ENCODE peak calls at places on chromosomes 1 and 21, in five cellular contexts. One of them, this sample, is unnamed.

GRCh38 chr1:201791775-201792166 is 37.2 kb upstream of the IPO9 start:
- DNase-seq in GM12892: no peak
- DNase-seq in NCI-H1436: no peak
- DNase-seq in B cell: no peak
- DNase-seq in activated gamma-delta T cell: no peak
- DNase-seq in this sample: no peak

GRCh38 chr1:110155878-110156522 is 5.7 kb downstream of the SLC6A17 start:
- DNase-seq in GM12892: no peak
- DNase-seq in activated gamma-delta T cell: no peak
- DNase-seq in NCI-H1436: no peak
- DNase-seq in B cell: peak; percentile 28
- DNase-seq in this sample: no peak

GRCh38 chr1:62530516-62531154 is 66.7 kb upstream of the ANGPTL3 start:
- DNase-seq in GM12892: no peak
- DNase-seq in B cell: peak; percentile 22
- DNase-seq in activated gamma-delta T cell: no peak
- DNase-seq in NCI-H1436: no peak
- DNase-seq in this sample: no peak

GRCh38 chr1:37410815-37411214 is 63.6 kb upstream of the ZC3H12A start:
- DNase-seq in GM12892: no peak
- DNase-seq in B cell: no peak
- DNase-seq in NCI-H1436: no peak
- DNase-seq in activated gamma-delta T cell: no peak
- DNase-seq in this sample: no peak

GRCh38 chr1:213622365-213623087 is 365.2 kb upstream of the PROX1 start:
- DNase-seq in GM12892: no peak
- DNase-seq in activated gamma-delta T cell: no peak
- DNase-seq in NCI-H1436: no peak
- DNase-seq in B cell: no peak
- DNase-seq in this sample: no peak

GRCh38 chr21:42277593-42277992 is 37.6 kb downstream of the TFF3 start:
- DNase-seq in NCI-H1436: no peak
- DNase-seq in B cell: no peak
- DNase-seq in activated gamma-delta T cell: no peak
- DNase-seq in GM12892: no peak
- DNase-seq in this sample: no peak

GRCh38 chr1:226366290-226366689 is 41.6 kb downstream of the PARP1 start:
- DNase-seq in NCI-H1436: no peak
- DNase-seq in GM12892: no peak
- DNase-seq in B cell: no peak
- DNase-seq in activated gamma-delta T cell: no peak
- DNase-seq in this sample: no peak

GRCh38 chr1:168110896-168111545 is 25.7 kb downstream of the GPR161 start:
- DNase-seq in GM12892: no peak
- DNase-seq in B cell: no peak
- DNase-seq in NCI-H1436: no peak
- DNase-seq in activated gamma-delta T cell: no peak
- DNase-seq in this sample: no peak

GRCh38 chr1:165717918-165718515 is 19.7 kb upstream of the ALDH9A1 start:
- DNase-seq in B cell: peak; percentile 54
- DNase-seq in GM12892: peak; percentile 16
- DNase-seq in activated gamma-delta T cell: no peak
- DNase-seq in NCI-H1436: peak; percentile 21
- DNase-seq in this sample: no peak

GRCh38 chr1:63936276-63936675 is 162.5 kb downstream of the ROR1 start:
- DNase-seq in B cell: no peak
- DNase-seq in NCI-H1436: no peak
- DNase-seq in activated gamma-delta T cell: no peak
- DNase-seq in GM12892: no peak
- DNase-seq in this sample: no peak

GRCh38 chr1:12453400-12454343 is 164.3 kb downstream of the DHRS3 start:
- DNase-seq in B cell: no peak
- DNase-seq in activated gamma-delta T cell: no peak
- DNase-seq in NCI-H1436: no peak
- DNase-seq in GM12892: no peak
- DNase-seq in this sample: no peak

GRCh38 chr1:228081578-228082259 is 789 bp upstream of the ARF1 start:
- DNase-seq in activated gamma-delta T cell: no peak
- DNase-seq in GM12892: peak; percentile 44
- DNase-seq in B cell: no peak
- DNase-seq in NCI-H1436: no peak
- DNase-seq in this sample: no peak

GRCh38 chr1:69947837-69948236 is 257.5 kb downstream of the LRRC40 start:
- DNase-seq in activated gamma-delta T cell: no peak
- DNase-seq in NCI-H1436: no peak
- DNase-seq in B cell: no peak
- DNase-seq in GM12892: no peak
- DNase-seq in this sample: no peak

GRCh38 chr1:182629674-182630073 is 25.5 kb upstream of the RGS16 start:
- DNase-seq in GM12892: no peak
- DNase-seq in NCI-H1436: no peak
- DNase-seq in B cell: peak; percentile 59
- DNase-seq in activated gamma-delta T cell: no peak
- DNase-seq in this sample: no peak

GRCh38 chr21:44083631-44084291 is 23.4 kb upstream of the PWP2 start:
- DNase-seq in GM12892: no peak
- DNase-seq in B cell: no peak
- DNase-seq in activated gamma-delta T cell: peak; percentile 37
- DNase-seq in NCI-H1436: no peak
- DNase-seq in this sample: no peak

GRCh38 chr1:18934205-18935000 is 22.1 kb downstream of the IFFO2 start:
- DNase-seq in B cell: no peak
- DNase-seq in activated gamma-delta T cell: no peak
- DNase-seq in GM12892: no peak
- DNase-seq in NCI-H1436: no peak
- DNase-seq in this sample: no peak

GRCh38 chr1:86430376-86430775 is 6.4 kb downstream of the CLCA2 start:
- DNase-seq in B cell: no peak
- DNase-seq in activated gamma-delta T cell: no peak
- DNase-seq in GM12892: no peak
- DNase-seq in NCI-H1436: no peak
- DNase-seq in this sample: no peak

GRCh38 chr21:33384851-33385331 is 18.3 kb upstream of the IFNGR2 start:
- DNase-seq in B cell: no peak
- DNase-seq in GM12892: no peak
- DNase-seq in NCI-H1436: no peak
- DNase-seq in activated gamma-delta T cell: no peak
- DNase-seq in this sample: no peak

GRCh38 chr1:151653397-151653796 is 41.5 kb downstream of the SNX27 start:
- DNase-seq in activated gamma-delta T cell: no peak
- DNase-seq in GM12892: no peak
- DNase-seq in NCI-H1436: no peak
- DNase-seq in B cell: no peak
- DNase-seq in this sample: no peak

GRCh38 chr1:59393211-59394180 is 96.6 kb downstream of the FGGY start:
- DNase-seq in activated gamma-delta T cell: no peak
- DNase-seq in NCI-H1436: no peak
- DNase-seq in B cell: no peak
- DNase-seq in GM12892: no peak
- DNase-seq in this sample: no peak

GRCh38 chr1:179786815-179787736 is 44.0 kb downstream of the FAM163A start:
- DNase-seq in GM12892: no peak
- DNase-seq in NCI-H1436: peak; percentile 51
- DNase-seq in B cell: no peak
- DNase-seq in activated gamma-delta T cell: no peak
- DNase-seq in this sample: no peak

GRCh38 chr21:45536301-45537081 is 5.7 kb downstream of the SLC19A1 start:
- DNase-seq in activated gamma-delta T cell: no peak
- DNase-seq in GM12892: no peak
- DNase-seq in B cell: no peak
- DNase-seq in NCI-H1436: no peak
- DNase-seq in this sample: no peak

GRCh38 chr1:117366281-117366981 is 818 bp upstream of the MAN1A2 start:
- DNase-seq in activated gamma-delta T cell: peak; percentile 72
- DNase-seq in NCI-H1436: peak; percentile 69
- DNase-seq in GM12892: peak; percentile 70
- DNase-seq in B cell: peak; percentile 94
- DNase-seq in this sample: no peak

GRCh38 chr1:244207042-244207934 is 156.2 kb downstream of the ZBTB18 start:
- DNase-seq in GM12892: no peak
- DNase-seq in activated gamma-delta T cell: no peak
- DNase-seq in NCI-H1436: no peak
- DNase-seq in B cell: no peak
- DNase-seq in this sample: no peak

GRCh38 chr1:45584351-45585109 is 689 bp downstream of the NASP start:
- DNase-seq in B cell: peak; percentile 93
- DNase-seq in activated gamma-delta T cell: peak; percentile 78
- DNase-seq in NCI-H1436: peak; percentile 91
- DNase-seq in GM12892: peak; percentile 71
- DNase-seq in this sample: no peak

GRCh38 chr1:226640288-226640687 is 91.7 kb downstream of the STUM start:
- DNase-seq in B cell: no peak
- DNase-seq in GM12892: no peak
- DNase-seq in NCI-H1436: no peak
- DNase-seq in activated gamma-delta T cell: no peak
- DNase-seq in this sample: no peak

GRCh38 chr1:204578867-204579664 is 62.9 kb downstream of the MDM4 start:
- DNase-seq in activated gamma-delta T cell: no peak
- DNase-seq in NCI-H1436: peak; percentile 88
- DNase-seq in B cell: peak; percentile 43
- DNase-seq in GM12892: peak; percentile 62
- DNase-seq in this sample: no peak

GRCh38 chr1:7346600-7347570 is 424.2 kb upstream of the VAMP3 start:
- DNase-seq in NCI-H1436: no peak
- DNase-seq in B cell: no peak
- DNase-seq in GM12892: no peak
- DNase-seq in activated gamma-delta T cell: no peak
- DNase-seq in this sample: no peak

GRCh38 chr1:32861904-32862698 is 8.6 kb downstream of the FNDC5 start:
- DNase-seq in B cell: no peak
- DNase-seq in activated gamma-delta T cell: no peak
- DNase-seq in NCI-H1436: no peak
- DNase-seq in GM12892: no peak
- DNase-seq in this sample: no peak

GRCh38 chr1:199463521-199464127 is 563.9 kb upstream of the NR5A2 start:
- DNase-seq in NCI-H1436: peak; percentile 33
- DNase-seq in GM12892: no peak
- DNase-seq in activated gamma-delta T cell: no peak
- DNase-seq in B cell: peak; percentile 39
- DNase-seq in this sample: no peak

This sample was measured in cortex of kidney.